ENCODE peak calls at places on chromosomes 11 and 22, in ten cellular contexts. U, J, N, M, E, R, X, K, C and S are unnamed samples.

GRCh38 chr11:125301301-125301700 is 136.8 kb downstream of the PKNOX2 start:
- DNase-seq in U (peak; percentile 65), M (no peak), E (no peak), R (no peak), J (no peak), N (no peak), K (no peak), C (no peak), X (no peak), S (no peak)

GRCh38 chr11:36364551-36364950 is 68.5 kb downstream of the PRR5L start:
- DNase-seq in C (no peak), R (no peak), U (no peak), E (no peak), J (no peak), M (no peak), N (no peak), K (no peak), X (no peak), S (no peak)

GRCh38 chr22:49608660-49609059 is 219.0 kb downstream of the BRD1 start:
- DNase-seq in C (no peak), U (no peak), R (no peak), J (no peak), N (no peak), E (no peak), K (no peak), X (no peak), M (no peak), S (no peak)

GRCh38 chr22:46079861-46080821 is 70.2 kb upstream of the PPARA start:
- DNase-seq in N (no peak), C (peak; percentile 67), U (no peak), E (no peak), X (peak; percentile 83), K (peak; percentile 78), M (no peak), R (peak; percentile 79), J (no peak), S (peak; percentile 80)

GRCh38 chr11:92384316-92384715 is 159.7 kb downstream of the FAT3 start:
- DNase-seq in K (no peak), J (no peak), X (no peak), U (no peak), M (no peak), N (no peak), R (no peak), E (peak; percentile 60), C (no peak), S (no peak)

GRCh38 chr11:4467043-4467442 is 15.4 kb upstream of the OR52K1 start:
- DNase-seq in X (no peak), K (no peak), N (no peak), J (no peak), M (no peak), E (no peak), C (no peak), R (no peak), U (no peak), S (no peak)

GRCh38 chr11:119774180-119774763 is 45.3 kb upstream of the NECTIN1 start:
- DNase-seq in E (peak; percentile 13), K (no peak), R (no peak), U (peak; percentile 10), C (no peak), X (no peak), M (peak; percentile 85), N (peak; percentile 85), J (peak; percentile 16), S (no peak)

GRCh38 chr11:32148824-32149223 is 58.0 kb downstream of the RCN1 start:
- DNase-seq in C (no peak), N (no peak), E (no peak), X (no peak), J (no peak), R (no peak), K (no peak), M (no peak), U (no peak), S (no peak)

GRCh38 chr22:30947821-30948454 is 20.6 kb downstream of the MORC2 start:
- DNase-seq in K (no peak), J (peak; percentile 26), N (peak; percentile 56), U (peak; percentile 63), R (no peak), X (no peak), C (no peak), M (peak; percentile 56), E (peak; percentile 70), S (no peak)

GRCh38 chr22:30946354-30946753 is 22.2 kb downstream of the MORC2 start:
- DNase-seq in U (no peak), X (no peak), E (no peak), K (no peak), J (no peak), C (no peak), R (no peak), M (no peak), N (no peak), S (no peak)

GRCh38 chr22:30947163-30947820 is 21.3 kb downstream of the MORC2 start:
- DNase-seq in X (no peak), J (no peak), M (no peak), E (no peak), R (peak; percentile 65), N (peak; percentile 90), K (no peak), C (no peak), U (peak; percentile 12), S (no peak)

GRCh38 chr22:30949934-30950660 is 18.5 kb downstream of the MORC2 start:
- DNase-seq in R (no peak), E (no peak), C (no peak), X (no peak), K (no peak), N (no peak), J (no peak), U (no peak), M (no peak), S (no peak)

DNA sequence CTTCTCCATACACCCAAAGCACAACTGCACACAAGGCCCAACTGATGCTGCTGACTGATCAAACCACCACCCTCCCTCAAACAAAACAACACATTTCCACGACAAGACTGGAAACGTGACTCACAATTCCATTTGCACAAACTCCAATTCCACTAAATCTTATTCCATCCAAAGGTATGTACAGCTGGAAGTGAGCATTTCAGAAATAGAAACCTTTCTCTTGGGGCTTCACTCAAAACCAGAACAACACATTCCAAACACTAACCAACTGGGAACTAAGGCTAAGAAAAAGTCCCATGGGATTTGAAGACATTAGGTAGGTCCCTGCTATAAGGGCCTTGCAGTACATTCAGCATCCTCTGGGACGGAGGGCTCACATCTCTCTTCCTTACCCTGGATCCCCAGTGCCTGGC is 19.6 kb downstream of the MORC2 start:
- DNase-seq in R (no peak), N (no peak), C (no peak), M (no peak), K (no peak), J (no peak), U (no peak), E (peak; percentile 72), X (no peak), S (no peak)
- TF ChIP-seq CTCF in R (no peak), N (no peak), C (no peak), M (no peak), K (no peak), J (no peak), U (no peak), E (no peak), X (no peak), S (no peak)

GRCh38 chr22:43817402-43817801 is 5.3 kb upstream of the EFCAB6 start:
- DNase-seq in J (no peak), U (no peak), R (no peak), M (no peak), K (no peak), N (no peak), X (no peak), C (no peak), E (no peak), S (no peak)

GRCh38 chr22:43814264-43814663 is 2.2 kb upstream of the EFCAB6 start:
- DNase-seq in C (no peak), N (no peak), J (no peak), R (no peak), X (no peak), M (no peak), U (no peak), E (no peak), K (no peak), S (no peak)

GRCh38 chr22:43811777-43812148 is 342 bp downstream of the EFCAB6 start:
- DNase-seq in K (no peak), M (no peak), E (peak; percentile 61), U (no peak), J (no peak), N (no peak), X (no peak), C (no peak), R (no peak), S (no peak)

GRCh38 chr22:43812149-43812842 is at the start of gene EFCAB6:
- DNase-seq in X (peak; percentile 92), U (peak; percentile 90), K (peak; percentile 93), N (peak; percentile 97), J (no peak), R (peak; percentile 93), M (peak; percentile 96), C (peak; percentile 96), E (peak; percentile 90), S (peak; percentile 90)

DNA sequence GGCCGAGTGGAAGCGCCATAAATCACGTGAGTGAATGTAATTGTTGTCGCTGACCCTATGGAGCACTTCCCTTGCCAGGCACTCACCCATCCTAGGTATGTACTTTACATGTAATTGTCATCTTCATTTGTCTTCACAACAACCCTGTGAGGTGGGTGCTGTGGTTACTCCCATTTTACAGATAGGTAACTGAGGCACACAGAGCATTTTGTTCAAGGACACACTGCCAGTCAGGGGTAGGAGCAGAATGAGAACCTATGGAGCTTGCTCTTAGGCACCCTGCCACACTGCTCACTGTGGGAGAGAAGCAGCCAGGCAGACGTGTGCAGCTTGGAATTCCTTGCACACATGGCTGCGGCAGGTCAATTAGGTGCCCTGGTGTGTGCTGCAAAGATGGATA is 785 bp upstream of the EFCAB6 start:
- DNase-seq in C (no peak), N (no peak), K (no peak), U (no peak), R (no peak), J (no peak), X (no peak), M (no peak), E (no peak), S (no peak)
- H3K27ac ChIP-seq in C (peak overlapping the region; percentile 72), N (no peak overlapping the region), K (peak overlapping the region; percentile 87), U (no peak overlapping the region), R (no peak overlapping the region), J (no peak overlapping the region), X (peak overlapping the region; percentile 69), M (no peak overlapping the region), E (peak overlapping the region; percentile 87), S (peak overlapping the region; percentile 70)

GRCh38 chr11:65112551-65113360 is 1.1 kb downstream of the TM7SF2 start:
- DNase-seq in R (no peak), E (peak; percentile 27), K (no peak), J (peak; percentile 41), C (peak; percentile 75), M (peak; percentile 73), N (peak; percentile 75), X (peak; percentile 86), U (peak; percentile 60), S (no peak)
- H3K4me1 ChIP-seq in R (peaks cover 18% of the 10 kb centered on the region), E (peaks cover 20% of the 10 kb centered on the region), K (peaks cover 28% of the 10 kb centered on the region), J (peaks cover 37% of the 10 kb centered on the region), C (peaks cover 64% of the 10 kb centered on the region), M (peaks cover 13% of the 10 kb centered on the region), N (peaks cover 9% of the 10 kb centered on the region), X (peaks cover 38% of the 10 kb centered on the region), U (peaks cover 17% of the 10 kb centered on the region), S (peaks cover 53% of the 10 kb centered on the region)

DNA sequence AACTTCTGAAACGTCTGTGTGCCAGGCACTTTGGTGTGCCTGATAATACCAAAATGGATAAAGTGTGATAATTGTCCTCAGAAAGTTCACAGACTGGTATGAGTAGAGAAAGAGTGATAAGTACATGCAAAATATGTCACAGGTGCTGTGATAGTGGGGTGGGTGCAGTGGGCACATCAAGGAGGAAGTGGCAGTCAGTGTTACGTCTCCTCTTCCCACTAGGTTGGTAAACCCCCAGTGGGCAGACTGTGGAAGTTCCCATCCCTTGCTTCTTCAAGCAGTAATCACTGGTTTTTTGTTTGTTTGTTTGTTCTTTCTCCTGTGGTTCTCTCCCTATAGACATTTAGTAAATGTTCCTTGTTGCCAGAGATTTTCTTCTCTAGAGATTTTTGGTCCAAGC is 5.4 kb downstream of the RNF121 start:
- DNase-seq in C (no peak), R (no peak), K (no peak), N (no peak), U (no peak), X (no peak), J (no peak), M (no peak), E (no peak), S (no peak)
- TF ChIP-seq CTCF in C (no peak), R (no peak), K (no peak), N (no peak), U (no peak), X (no peak), J (no peak), M (no peak), E (no peak), S (no peak)